ENCODE peak calls at places on chromosomes 13 and 19, in ten cellular contexts. N, X, W, J, F, I, Z, Y, M and S are unnamed samples.

GRCh38 chr13:31090096-31090495 is 71.6 kb downstream of the HSPH1 start:
- ATAC-seq in Y (no peak), I (no peak), N (no peak), Z (no peak), J (no peak), X (no peak), M (no peak), W (no peak), F (no peak), S (no peak)

GRCh38 chr13:26227396-26227971 is 5.4 kb upstream of the RNF6 start:
- ATAC-seq in I (peak; percentile 66), F (peak; percentile 54), W (no peak), X (no peak), Z (no peak), Y (no peak), J (no peak), N (no peak), M (no peak), S (no peak)

GRCh38 chr13:40087021-40088002 is 431.9 kb downstream of the COG6 start:
- ATAC-seq in Z (no peak), I (no peak), N (peak; percentile 62), W (peak; percentile 37), F (peak; percentile 54), M (no peak), X (no peak), Y (peak; percentile 57), J (no peak), S (no peak)

GRCh38 chr13:48125794-48126228 is 30.9 kb upstream of the MED4 start:
- ATAC-seq in J (no peak), I (peak; percentile 64), M (peak; percentile 58), F (peak; percentile 4), Z (peak; percentile 32), Y (peak; percentile 38), W (peak; percentile 63), X (no peak), N (peak; percentile 52), S (peak; percentile 70)

GRCh38 chr13:45799451-45799850 is 52.1 kb downstream of the SIAH3 start:
- ATAC-seq in F (no peak), I (no peak), Z (peak; percentile 79), M (peak; percentile 88), X (no peak), N (no peak), W (peak; percentile 61), J (no peak), Y (no peak), S (no peak)

GRCh38 chr19:1882786-1883692 is 2.3 kb downstream of the ABHD17A start:
- ATAC-seq in N (no peak), X (no peak), M (no peak), F (no peak), Y (no peak), I (no peak), J (peak; percentile 1), Z (no peak), W (no peak), S (no peak)

GRCh38 chr13:26386026-26386425 is 132.1 kb downstream of the CDK8 start:
- ATAC-seq in I (no peak), W (no peak), F (no peak), M (no peak), N (no peak), Z (no peak), X (no peak), Y (no peak), J (no peak), S (no peak)

GRCh38 chr19:4705413-4706131 is 18.1 kb downstream of the DPP9 start:
- ATAC-seq in M (peak; percentile 5), X (no peak), Z (no peak), W (no peak), F (no peak), N (no peak), Y (no peak), I (peak; percentile 6), J (no peak), S (peak; percentile 35)

GRCh38 chr19:11179716-11180297 is 17.5 kb downstream of the KANK2 start:
- ATAC-seq in J (no peak), Y (no peak), W (no peak), N (no peak), Z (peak; percentile 11), I (no peak), F (no peak), M (no peak), X (no peak), S (no peak)

GRCh38 chr19:14519860-14520407 is 1.7 kb upstream of the DNAJB1 start:
- ATAC-seq in N (no peak), W (no peak), Y (no peak), M (no peak), Z (no peak), I (no peak), J (no peak), X (no peak), F (peak; percentile 35), S (no peak)

GRCh38 chr19:10271543-10272086 is 695 bp downstream of the ICAM1 start:
- ATAC-seq in I (peak; percentile 2), N (no peak), X (peak; percentile 41), W (no peak), Y (no peak), J (peak; percentile 4), Z (no peak), F (no peak), M (no peak), S (no peak)

GRCh38 chr19:1274081-1274851 is 1.1 kb upstream of the FAM174C start:
- ATAC-seq in Z (no peak), J (no peak), F (no peak), I (no peak), W (no peak), M (no peak), N (no peak), Y (no peak), X (no peak), S (no peak)

GRCh38 chr19:51421229-51422052 is 4.0 kb upstream of the SIGLEC10 start:
- ATAC-seq in N (no peak), F (no peak), J (no peak), W (no peak), X (no peak), Z (no peak), Y (no peak), I (no peak), M (no peak), S (no peak)

GRCh38 chr19:2607712-2608601 is 94.5 kb downstream of the GNG7 start:
- ATAC-seq in W (no peak), Z (no peak), M (no peak), N (no peak), F (no peak), X (peak; percentile 76), I (no peak), Y (no peak), J (peak; percentile 42), S (no peak)

GRCh38 chr13:60150538-60150937 is 13.2 kb downstream of the DIAPH3 start:
- ATAC-seq in Y (no peak), W (no peak), J (no peak), F (no peak), I (no peak), Z (no peak), N (no peak), M (no peak), X (no peak), S (no peak)

GRCh38 chr19:7888826-7889217 is 512 bp downstream of the LRRC8E start:
- ATAC-seq in Z (no peak), N (peak; percentile 13), I (peak; percentile 5), X (no peak), Y (peak; percentile 9), W (no peak), J (no peak), F (peak; percentile 11), M (peak; percentile 18), S (no peak)

GRCh38 chr19:28221736-28222135 is 991.2 kb downstream of the UQCRFS1 start:
- ATAC-seq in F (no peak), Y (no peak), N (no peak), J (no peak), M (no peak), Z (no peak), X (no peak), I (no peak), W (no peak), S (no peak)

GRCh38 chr13:109874921-109875454 is 88.6 kb upstream of the IRS2 start:
- ATAC-seq in W (peak; percentile 47), M (peak; percentile 80), Z (peak; percentile 86), N (peak; percentile 68), J (no peak), X (no peak), I (peak; percentile 59), Y (peak; percentile 61), F (no peak), S (peak; percentile 88)

GRCh38 chr19:35329323-35329722 is 336 bp downstream of the CD22 start:
- ATAC-seq in W (no peak), Z (no peak), X (peak; percentile 16), Y (no peak), J (no peak), F (peak; percentile 18), N (no peak), M (no peak), I (no peak), S (no peak)

GRCh38 chr13:80605007-80605406 is 264.1 kb upstream of the SPRY2 start:
- ATAC-seq in I (no peak), Y (no peak), X (no peak), Z (peak; percentile 64), W (no peak), J (no peak), M (peak; percentile 71), N (no peak), F (no peak), S (no peak)

GRCh38 chr19:2569596-2570465 is 93.9 kb downstream of the GADD45B start:
- ATAC-seq in M (no peak), F (no peak), Y (no peak), X (no peak), N (no peak), W (no peak), I (no peak), Z (no peak), J (no peak), S (no peak)